ENCODE peak calls at places on chromosomes 5 and 9, in seven cellular contexts. One of them, this sample, is unnamed.

GRCh38 chr9:96874947-96875459 is 20.7 kb upstream of the ZNF782 start:
- DNase-seq in fibroblast of lung: peak; percentile 32
- DNase-seq in neuronal stem cell: no peak
- DNase-seq in tibial artery: no peak
- DNase-seq in transverse colon: peak; percentile 85
- DNase-seq in heart right ventricle: no peak
- DNase-seq in mucosa of descending colon: peak; percentile 67
- DNase-seq in this sample: no peak

GRCh38 chr5:56566374-56567249 is 248.7 kb upstream of the MAP3K1 start:
- DNase-seq in fibroblast of lung: no peak
- DNase-seq in neuronal stem cell: no peak
- DNase-seq in tibial artery: no peak
- DNase-seq in transverse colon: no peak
- DNase-seq in heart right ventricle: no peak
- DNase-seq in mucosa of descending colon: no peak
- DNase-seq in this sample: no peak

GRCh38 chr5:163807781-163808180 is 302.4 kb downstream of the MAT2B start:
- DNase-seq in fibroblast of lung: peak; percentile 82
- DNase-seq in neuronal stem cell: no peak
- DNase-seq in tibial artery: no peak
- DNase-seq in transverse colon: no peak
- DNase-seq in heart right ventricle: no peak
- DNase-seq in mucosa of descending colon: no peak
- DNase-seq in this sample: no peak

GRCh38 chr9:134381671-134382505 is 55.6 kb downstream of the RXRA start:
- DNase-seq in fibroblast of lung: no peak
- DNase-seq in neuronal stem cell: no peak
- DNase-seq in tibial artery: no peak
- DNase-seq in transverse colon: peak; percentile 49
- DNase-seq in heart right ventricle: peak; percentile 70
- DNase-seq in mucosa of descending colon: peak; percentile 77
- DNase-seq in this sample: no peak

GRCh38 chr5:10885026-10885425 is 124.0 kb upstream of the DAP start:
- DNase-seq in fibroblast of lung: no peak
- DNase-seq in neuronal stem cell: no peak
- DNase-seq in tibial artery: no peak
- DNase-seq in transverse colon: no peak
- DNase-seq in heart right ventricle: no peak
- DNase-seq in mucosa of descending colon: no peak
- DNase-seq in this sample: peak; percentile 78

GRCh38 chr9:124411514-124412227 is 3.6 kb downstream of the PSMB7 start:
- DNase-seq in fibroblast of lung: peak; percentile 94
- DNase-seq in neuronal stem cell: no peak
- DNase-seq in tibial artery: no peak
- DNase-seq in transverse colon: no peak
- DNase-seq in heart right ventricle: no peak
- DNase-seq in mucosa of descending colon: no peak
- DNase-seq in this sample: peak; percentile 28

GRCh38 chr9:78032599-78033457 is 1.2 kb upstream of the GNAQ start:
- DNase-seq in fibroblast of lung: no peak
- DNase-seq in neuronal stem cell: no peak
- DNase-seq in tibial artery: no peak
- DNase-seq in transverse colon: peak; percentile 21
- DNase-seq in heart right ventricle: no peak
- DNase-seq in mucosa of descending colon: no peak
- DNase-seq in this sample: no peak

GRCh38 chr5:8825161-8825757 is 720.6 kb downstream of the SEMA5A start:
- DNase-seq in fibroblast of lung: no peak
- DNase-seq in neuronal stem cell: no peak
- DNase-seq in tibial artery: no peak
- DNase-seq in transverse colon: no peak
- DNase-seq in heart right ventricle: no peak
- DNase-seq in mucosa of descending colon: no peak
- DNase-seq in this sample: no peak

GRCh38 chr5:175696139-175696854 is 38.4 kb downstream of the HRH2 start:
- DNase-seq in fibroblast of lung: no peak
- DNase-seq in neuronal stem cell: peak; percentile 23
- DNase-seq in tibial artery: peak; percentile 85
- DNase-seq in transverse colon: peak; percentile 72
- DNase-seq in heart right ventricle: peak; percentile 62
- DNase-seq in mucosa of descending colon: peak; percentile 86
- DNase-seq in this sample: no peak

GRCh38 chr5:77935516-77936364 is 159.6 kb upstream of the TBCA start:
- DNase-seq in fibroblast of lung: peak; percentile 27
- DNase-seq in neuronal stem cell: no peak
- DNase-seq in tibial artery: no peak
- DNase-seq in transverse colon: no peak
- DNase-seq in heart right ventricle: no peak
- DNase-seq in mucosa of descending colon: no peak
- DNase-seq in this sample: no peak

GRCh38 chr9:2574215-2574614 is 47.4 kb upstream of the VLDLR start:
- DNase-seq in fibroblast of lung: no peak
- DNase-seq in neuronal stem cell: no peak
- DNase-seq in tibial artery: no peak
- DNase-seq in transverse colon: no peak
- DNase-seq in heart right ventricle: no peak
- DNase-seq in mucosa of descending colon: no peak
- DNase-seq in this sample: no peak

GRCh38 chr5:136810198-136810823 is 445.0 kb upstream of the TRPC7 start:
- DNase-seq in fibroblast of lung: peak; percentile 24
- DNase-seq in neuronal stem cell: no peak
- DNase-seq in tibial artery: no peak
- DNase-seq in transverse colon: no peak
- DNase-seq in heart right ventricle: peak; percentile 44
- DNase-seq in mucosa of descending colon: no peak
- DNase-seq in this sample: no peak

GRCh38 chr5:8730194-8730593 is 815.7 kb downstream of the SEMA5A start:
- DNase-seq in fibroblast of lung: peak; percentile 55
- DNase-seq in neuronal stem cell: no peak
- DNase-seq in tibial artery: no peak
- DNase-seq in transverse colon: no peak
- DNase-seq in heart right ventricle: no peak
- DNase-seq in mucosa of descending colon: no peak
- DNase-seq in this sample: peak; percentile 85

GRCh38 chr5:42858031-42858643 is 46.4 kb upstream of the SELENOP start:
- DNase-seq in fibroblast of lung: peak; percentile 55
- DNase-seq in neuronal stem cell: no peak
- DNase-seq in tibial artery: no peak
- DNase-seq in transverse colon: no peak
- DNase-seq in heart right ventricle: no peak
- DNase-seq in mucosa of descending colon: no peak
- DNase-seq in this sample: no peak

GRCh38 chr9:20297646-20298084 is 324.6 kb downstream of the MLLT3 start:
- DNase-seq in fibroblast of lung: peak; percentile 66
- DNase-seq in neuronal stem cell: no peak
- DNase-seq in tibial artery: no peak
- DNase-seq in transverse colon: peak; percentile 43
- DNase-seq in heart right ventricle: no peak
- DNase-seq in mucosa of descending colon: no peak
- DNase-seq in this sample: peak; percentile 61

GRCh38 chr9:3699868-3700267 is 174.1 kb upstream of the RFX3 start:
- DNase-seq in fibroblast of lung: no peak
- DNase-seq in neuronal stem cell: no peak
- DNase-seq in tibial artery: no peak
- DNase-seq in transverse colon: no peak
- DNase-seq in heart right ventricle: no peak
- DNase-seq in mucosa of descending colon: no peak
- DNase-seq in this sample: no peak

GRCh38 chr5:66343370-66344071 is 199.4 kb downstream of the SREK1 start:
- DNase-seq in fibroblast of lung: no peak
- DNase-seq in neuronal stem cell: no peak
- DNase-seq in tibial artery: no peak
- DNase-seq in transverse colon: no peak
- DNase-seq in heart right ventricle: no peak
- DNase-seq in mucosa of descending colon: no peak
- DNase-seq in this sample: no peak

GRCh38 chr9:110192531-110193326 is 15.2 kb downstream of the C9orf152 start:
- DNase-seq in fibroblast of lung: peak; percentile 81
- DNase-seq in neuronal stem cell: no peak
- DNase-seq in tibial artery: no peak
- DNase-seq in transverse colon: no peak
- DNase-seq in heart right ventricle: no peak
- DNase-seq in mucosa of descending colon: no peak
- DNase-seq in this sample: no peak

GRCh38 chr5:106269252-106269843 is 1401.4 kb downstream of the EFNA5 start:
- DNase-seq in fibroblast of lung: peak; percentile 65
- DNase-seq in neuronal stem cell: no peak
- DNase-seq in tibial artery: no peak
- DNase-seq in transverse colon: no peak
- DNase-seq in heart right ventricle: no peak
- DNase-seq in mucosa of descending colon: no peak
- DNase-seq in this sample: no peak

GRCh38 chr9:114777841-114778240 is 28.0 kb downstream of the TNFSF15 start:
- DNase-seq in fibroblast of lung: no peak
- DNase-seq in neuronal stem cell: no peak
- DNase-seq in tibial artery: no peak
- DNase-seq in transverse colon: no peak
- DNase-seq in heart right ventricle: no peak
- DNase-seq in mucosa of descending colon: no peak
- DNase-seq in this sample: no peak

GRCh38 chr5:78504726-78505431 is 143.7 kb downstream of the LHFPL2 start:
- DNase-seq in fibroblast of lung: peak; percentile 100
- DNase-seq in neuronal stem cell: no peak
- DNase-seq in tibial artery: peak; percentile 96
- DNase-seq in transverse colon: peak; percentile 72
- DNase-seq in heart right ventricle: peak; percentile 95
- DNase-seq in mucosa of descending colon: peak; percentile 74
- DNase-seq in this sample: peak; percentile 80

GRCh38 chr9:16335788-16336580 is 534.5 kb downstream of the BNC2 start:
- DNase-seq in fibroblast of lung: peak; percentile 99
- DNase-seq in neuronal stem cell: no peak
- DNase-seq in tibial artery: peak; percentile 85
- DNase-seq in transverse colon: peak; percentile 43
- DNase-seq in heart right ventricle: peak; percentile 38
- DNase-seq in mucosa of descending colon: no peak
- DNase-seq in this sample: peak; percentile 87

GRCh38 chr5:153496835-153497234 is 6.4 kb downstream of the GRIA1 start:
- DNase-seq in fibroblast of lung: peak; percentile 68
- DNase-seq in neuronal stem cell: no peak
- DNase-seq in tibial artery: no peak
- DNase-seq in transverse colon: no peak
- DNase-seq in heart right ventricle: peak; percentile 8
- DNase-seq in mucosa of descending colon: no peak
- DNase-seq in this sample: peak; percentile 66

GRCh38 chr5:178125253-178125916 is 5.4 kb upstream of the RMND5B start:
- DNase-seq in fibroblast of lung: no peak
- DNase-seq in neuronal stem cell: no peak
- DNase-seq in tibial artery: no peak
- DNase-seq in transverse colon: no peak
- DNase-seq in heart right ventricle: no peak
- DNase-seq in mucosa of descending colon: no peak
- DNase-seq in this sample: no peak
- H3K4me1 ChIP-seq in fibroblast of lung: no peaks in the 10 kb centered on the region
- H3K4me1 ChIP-seq in neuronal stem cell: peaks cover 9% of the 10 kb centered on the region
- H3K4me1 ChIP-seq in tibial artery: no peaks in the 10 kb centered on the region
- H3K4me1 ChIP-seq in transverse colon: peaks cover 18% of the 10 kb centered on the region
- H3K4me1 ChIP-seq in heart right ventricle: peaks cover 18% of the 10 kb centered on the region
- H3K4me1 ChIP-seq in mucosa of descending colon: peaks cover 15% of the 10 kb centered on the region
- H3K4me1 ChIP-seq in this sample: peaks cover 3% of the 10 kb centered on the region

GRCh38 chr9:38017885-38018186 is 51.2 kb downstream of the SHB start:
- DNase-seq in fibroblast of lung: no peak
- DNase-seq in neuronal stem cell: no peak
- DNase-seq in tibial artery: no peak
- DNase-seq in transverse colon: no peak
- DNase-seq in heart right ventricle: no peak
- DNase-seq in mucosa of descending colon: no peak
- DNase-seq in this sample: no peak
- H3K4me1 ChIP-seq in fibroblast of lung: peaks cover 17% of the 10 kb centered on the region
- H3K4me1 ChIP-seq in neuronal stem cell: peaks cover 51% of the 10 kb centered on the region
- H3K4me1 ChIP-seq in tibial artery: no peaks in the 10 kb centered on the region
- H3K4me1 ChIP-seq in transverse colon: peaks cover 38% of the 10 kb centered on the region
- H3K4me1 ChIP-seq in heart right ventricle: peaks cover 59% of the 10 kb centered on the region
- H3K4me1 ChIP-seq in mucosa of descending colon: peaks cover 2% of the 10 kb centered on the region
- H3K4me1 ChIP-seq in this sample: peaks cover 60% of the 10 kb centered on the region

GRCh38 chr9:126160854-126161329 is 165.7 kb upstream of the MVB12B start:
- DNase-seq in fibroblast of lung: no peak
- DNase-seq in neuronal stem cell: no peak
- DNase-seq in tibial artery: no peak
- DNase-seq in transverse colon: no peak
- DNase-seq in heart right ventricle: no peak
- DNase-seq in mucosa of descending colon: no peak
- DNase-seq in this sample: no peak

GRCh38 chr9:126164796-126165525 is 161.7 kb upstream of the MVB12B start:
- DNase-seq in fibroblast of lung: no peak
- DNase-seq in neuronal stem cell: no peak
- DNase-seq in tibial artery: peak; percentile 53
- DNase-seq in transverse colon: no peak
- DNase-seq in heart right ventricle: no peak
- DNase-seq in mucosa of descending colon: no peak
- DNase-seq in this sample: no peak

GRCh38 chr9:126165755-126166154 is 160.9 kb upstream of the MVB12B start:
- DNase-seq in fibroblast of lung: no peak
- DNase-seq in neuronal stem cell: no peak
- DNase-seq in tibial artery: peak; percentile 39
- DNase-seq in transverse colon: no peak
- DNase-seq in heart right ventricle: no peak
- DNase-seq in mucosa of descending colon: no peak
- DNase-seq in this sample: no peak

GRCh38 chr9:126160067-126160853 is 166.4 kb upstream of the MVB12B start:
- DNase-seq in fibroblast of lung: no peak
- DNase-seq in neuronal stem cell: no peak
- DNase-seq in tibial artery: peak; percentile 43
- DNase-seq in transverse colon: no peak
- DNase-seq in heart right ventricle: no peak
- DNase-seq in mucosa of descending colon: no peak
- DNase-seq in this sample: no peak

DNA sequence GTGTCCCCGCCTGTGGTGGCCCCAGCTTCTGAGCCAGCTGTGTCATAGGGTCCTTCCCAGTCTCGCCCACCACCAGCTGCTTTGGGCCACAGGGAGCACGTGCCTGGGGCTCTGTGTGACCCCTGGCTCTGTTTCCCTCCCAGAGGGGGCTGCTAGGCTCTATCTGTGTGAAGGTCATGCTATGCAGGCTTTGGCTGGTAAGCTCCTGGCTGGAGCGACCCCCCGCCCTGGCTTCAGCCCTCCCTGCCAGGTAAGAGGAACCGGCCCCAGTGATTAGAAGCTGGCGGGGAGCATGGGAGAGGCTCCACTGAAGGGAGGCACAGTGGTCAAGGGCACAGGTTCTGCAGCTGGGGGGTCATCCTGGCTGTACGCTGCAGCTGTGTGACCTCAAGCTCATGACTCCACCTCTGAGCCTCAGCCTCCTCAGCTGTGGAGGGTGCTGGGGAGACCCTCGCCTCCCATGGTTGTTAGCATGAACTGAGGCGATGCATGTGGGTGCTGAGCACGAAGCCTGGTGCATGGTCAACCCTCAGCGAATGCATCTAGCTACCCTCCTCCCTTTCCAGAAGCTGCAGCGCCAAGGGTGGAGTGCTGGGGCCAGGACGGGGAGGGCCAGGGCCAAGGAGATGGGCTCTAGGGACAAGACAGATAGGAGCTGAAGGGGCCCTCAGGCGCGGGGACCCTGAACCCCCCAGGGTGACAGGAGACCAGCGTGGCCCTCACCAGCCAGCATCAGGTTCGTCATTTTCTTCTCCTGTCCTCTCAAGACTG is 163.8 kb upstream of the MVB12B start:
- DNase-seq in fibroblast of lung: no peak
- DNase-seq in neuronal stem cell: no peak
- DNase-seq in tibial artery: peak; percentile 59
- DNase-seq in transverse colon: no peak
- DNase-seq in heart right ventricle: no peak
- DNase-seq in mucosa of descending colon: no peak
- DNase-seq in this sample: no peak
- H3K4me1 ChIP-seq in fibroblast of lung: no peaks in the 10 kb centered on the region
- H3K4me1 ChIP-seq in neuronal stem cell: no peaks in the 10 kb centered on the region
- H3K4me1 ChIP-seq in tibial artery: no peaks in the 10 kb centered on the region
- H3K4me1 ChIP-seq in transverse colon: no peaks in the 10 kb centered on the region
- H3K4me1 ChIP-seq in heart right ventricle: no peaks in the 10 kb centered on the region
- H3K4me1 ChIP-seq in mucosa of descending colon: no peaks in the 10 kb centered on the region
- H3K4me1 ChIP-seq in this sample: no peaks in the 10 kb centered on the region

GRCh38 chr9:116686135-116686534 is 970 bp upstream of the TRIM32 start:
- DNase-seq in fibroblast of lung: no peak
- DNase-seq in neuronal stem cell: no peak
- DNase-seq in tibial artery: no peak
- DNase-seq in transverse colon: no peak
- DNase-seq in heart right ventricle: no peak
- DNase-seq in mucosa of descending colon: no peak
- DNase-seq in this sample: no peak
- H3K4me1 ChIP-seq in fibroblast of lung: peaks cover 7% of the 10 kb centered on the region
- H3K4me1 ChIP-seq in neuronal stem cell: peaks cover 6% of the 10 kb centered on the region
- H3K4me1 ChIP-seq in tibial artery: no peaks in the 10 kb centered on the region
- H3K4me1 ChIP-seq in transverse colon: peaks cover 26% of the 10 kb centered on the region
- H3K4me1 ChIP-seq in heart right ventricle: peaks cover 14% of the 10 kb centered on the region
- H3K4me1 ChIP-seq in mucosa of descending colon: peaks cover 27% of the 10 kb centered on the region
- H3K4me1 ChIP-seq in this sample: peaks cover 38% of the 10 kb centered on the region